ENCODE peak calls at places on chromosomes 6 and 20, in ten cellular contexts. W is body of pancreas, B is brain microvascular endothelial cell, P is PC-9, R is AG09309, C is pancreas, E is mucosa of descending colon, S is K562, V is gastrocnemius medialis, U is fibroblast of lung. O is an unnamed sample.

GRCh38 chr20:23515250-23515939 is 24.5 kb downstream of the CST8 start:
- DNase-seq in W (no peak), B (no peak), P (peak; percentile 70), R (peak; percentile 5), C (no peak), E (no peak), S (no peak), V (no peak), U (no peak), O (peak; percentile 29)

GRCh38 chr20:5844063-5844681 is 94.0 kb downstream of the SHLD1 start:
- DNase-seq in W (no peak), B (peak; percentile 39), P (peak; percentile 83), R (no peak), C (no peak), E (no peak), S (no peak), V (no peak), U (peak; percentile 33), O (no peak)

GRCh38 chr6:61711849-61712248 is 574.2 kb downstream of the KHDRBS2 start:
- DNase-seq in W (no peak), B (no peak), P (no peak), R (no peak), C (no peak), E (no peak), S (no peak), V (no peak), U (no peak), O (no peak)

GRCh38 chr6:113047148-113047547 is 700.0 kb downstream of the RFPL4B start:
- DNase-seq in W (no peak), B (no peak), P (no peak), R (peak; percentile 53), C (no peak), E (no peak), S (no peak), V (no peak), U (peak; percentile 72), O (no peak)

GRCh38 chr6:140811642-140812041 is 1321.1 kb upstream of the GJE1 start:
- DNase-seq in W (no peak), B (no peak), P (no peak), R (no peak), C (no peak), E (no peak), S (no peak), V (no peak), U (no peak), O (no peak)

GRCh38 chr20:5270608-5271007 is 46.1 kb downstream of the PROKR2 start:
- DNase-seq in W (no peak), B (no peak), P (no peak), R (no peak), C (no peak), E (no peak), S (no peak), V (no peak), U (no peak), O (no peak)

GRCh38 chr20:62236997-62237771 is 1.1 kb upstream of the OSBPL2 start:
- DNase-seq in W (no peak), B (no peak), P (no peak), R (no peak), C (no peak), E (no peak), S (no peak), V (no peak), U (no peak), O (no peak)

GRCh38 chr20:50478162-50479036 is 31.8 kb upstream of the PTPN1 start:
- DNase-seq in W (peak; percentile 62), B (peak; percentile 45), P (no peak), R (no peak), C (peak; percentile 71), E (peak; percentile 81), S (peak; percentile 78), V (peak; percentile 56), U (peak; percentile 40), O (no peak)

GRCh38 chr6:34046617-34047016 is 99.3 kb downstream of the GRM4 start:
- DNase-seq in W (no peak), B (no peak), P (no peak), R (no peak), C (no peak), E (no peak), S (no peak), V (no peak), U (no peak), O (no peak)

GRCh38 chr6:34045698-34046097 is 100.2 kb downstream of the GRM4 start:
- DNase-seq in W (no peak), B (no peak), P (no peak), R (no peak), C (no peak), E (no peak), S (no peak), V (no peak), U (no peak), O (no peak)

GRCh38 chr6:34047913-34048867 is 97.7 kb downstream of the GRM4 start:
- DNase-seq in W (no peak), B (no peak), P (no peak), R (no peak), C (no peak), E (no peak), S (no peak), V (no peak), U (no peak), O (no peak)

GRCh38 chr6:34043371-34043770 is 102.5 kb downstream of the GRM4 start:
- DNase-seq in W (no peak), B (no peak), P (no peak), R (no peak), C (no peak), E (no peak), S (no peak), V (no peak), U (no peak), O (no peak)

DNA sequence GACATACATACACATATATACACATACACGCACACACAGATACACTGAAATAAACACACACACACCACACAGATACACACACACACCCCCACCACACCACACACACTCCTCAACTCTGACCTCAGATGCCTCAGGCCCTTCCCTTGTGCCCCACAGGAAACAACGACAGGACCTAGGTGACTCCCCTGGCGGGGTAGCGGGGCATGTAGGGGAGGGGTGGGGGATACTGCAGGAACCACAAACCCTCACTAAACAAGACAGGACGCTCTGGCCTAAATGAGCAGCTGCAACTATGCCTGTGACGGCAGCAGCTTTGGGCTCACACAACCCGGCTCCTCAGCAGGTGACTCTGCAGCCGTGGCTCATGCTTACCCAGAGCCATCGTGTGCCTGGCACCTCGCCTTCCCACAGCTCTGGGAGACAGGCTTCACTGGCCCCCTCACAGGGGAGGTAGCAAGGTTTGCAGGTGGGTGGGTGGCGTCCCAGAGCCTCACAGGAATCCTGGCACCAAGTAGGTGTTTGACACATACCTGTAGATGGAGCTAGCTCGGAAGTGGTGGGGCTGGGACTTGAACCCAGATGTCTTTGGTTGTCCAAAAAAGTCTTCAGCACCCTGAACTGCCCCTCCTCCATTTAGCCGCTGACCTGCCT is 100.8 kb downstream of the GRM4 start:
- DNase-seq in W (no peak), B (no peak), P (no peak), R (no peak), C (no peak), E (no peak), S (no peak), V (no peak), U (no peak), O (no peak)
- H3K4me3 ChIP-seq in W (no peak overlapping the region), B (no peak overlapping the region), P (no peak overlapping the region), R (no peak overlapping the region), C (no peak overlapping the region), E (no peak overlapping the region), S (no peak overlapping the region), V (no peak overlapping the region), U (no peak overlapping the region), O (no peak overlapping the region)

GRCh38 chr20:38473353-38473795 is 731 bp downstream of the RALGAPB start:
- DNase-seq in W (no peak), B (no peak), P (no peak), R (no peak), C (no peak), E (peak; percentile 56), S (no peak), V (no peak), U (peak; percentile 15), O (no peak)

GRCh38 chr20:38471987-38472512 is 593 bp upstream of the RALGAPB start:
- DNase-seq in W (no peak), B (no peak), P (no peak), R (no peak), C (no peak), E (no peak), S (no peak), V (no peak), U (no peak), O (no peak)

GRCh38 chr20:38477747-38478146 is 5.1 kb downstream of the RALGAPB start:
- DNase-seq in W (no peak), B (no peak), P (no peak), R (no peak), C (no peak), E (no peak), S (no peak), V (no peak), U (no peak), O (no peak)

GRCh38 chr20:38471245-38471644 is 1.4 kb upstream of the RALGAPB start:
- DNase-seq in W (no peak), B (no peak), P (no peak), R (no peak), C (no peak), E (no peak), S (no peak), V (no peak), U (no peak), O (no peak)

DNA sequence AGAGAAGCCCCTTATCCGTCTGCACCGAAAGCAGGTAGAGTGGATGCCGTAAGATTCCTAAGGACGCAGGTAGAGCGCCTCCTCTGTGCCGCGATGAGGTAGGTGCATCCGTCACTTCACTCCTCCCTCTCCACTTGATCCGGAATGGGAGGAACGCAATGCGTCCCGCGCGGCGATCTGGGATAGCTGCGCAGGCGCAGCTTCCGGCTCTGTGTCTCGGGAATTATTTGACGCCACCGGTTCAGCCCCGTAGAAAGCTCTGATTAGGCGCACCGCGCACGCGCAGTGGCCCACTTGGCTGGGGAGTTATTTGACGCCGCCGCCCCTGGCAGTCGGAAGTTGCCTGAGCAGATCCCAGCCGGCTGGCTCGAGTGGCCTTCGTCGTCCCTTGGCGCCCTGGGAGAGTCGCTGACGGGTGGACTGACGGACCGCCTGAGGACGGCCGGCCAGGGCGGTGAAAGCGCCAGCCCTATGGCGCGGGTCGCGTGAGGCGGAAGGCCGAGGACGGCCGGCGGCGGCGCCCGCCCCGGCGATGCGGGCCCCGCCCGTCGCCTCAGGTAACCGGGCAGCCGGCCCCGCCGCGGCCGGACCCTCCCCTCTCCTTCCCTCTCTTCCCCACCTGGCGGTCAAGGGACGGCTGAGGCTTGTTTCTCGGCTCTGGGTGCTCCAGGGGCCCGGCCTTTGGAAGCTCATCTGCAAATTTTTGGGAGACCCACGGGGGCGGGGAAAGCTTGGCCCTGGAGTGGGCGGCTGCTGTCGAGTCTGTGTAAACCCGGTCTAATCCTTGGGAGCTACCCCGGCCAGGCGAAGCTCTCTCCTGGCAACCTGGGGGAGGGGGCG is at the start of gene RALGAPB:
- DNase-seq in W (peak; percentile 100), B (peak; percentile 97), P (peak; percentile 98), R (peak; percentile 84), C (peak; percentile 100), E (peak; percentile 99), S (peak; percentile 97), V (peak; percentile 99), U (peak; percentile 97), O (peak; percentile 66)
- TF ChIP-seq CTCF in W (peak; percentile 39), B (peak; percentile 63), P (peak; percentile 78), R (peak; percentile 41), C (peak; percentile 23), E (peak; percentile 17), S (peak; percentile 73), V (peak; percentile 40), U (peak; percentile 26), O (peak; percentile 54)

GRCh38 chr6:161869491-161869890 is 595.6 kb upstream of the AGPAT4 start:
- DNase-seq in W (no peak), B (no peak), P (no peak), R (no peak), C (no peak), E (no peak), S (no peak), V (no peak), U (no peak), O (no peak)
- H3K4me3 ChIP-seq in W (no peak overlapping the region), B (no peak overlapping the region), P (no peak overlapping the region), R (no peak overlapping the region), C (no peak overlapping the region), E (no peak overlapping the region), S (no peak overlapping the region), V (no peak overlapping the region), U (no peak overlapping the region), O (no peak overlapping the region)

GRCh38 chr6:53412751-53413150 is 64.0 kb upstream of the ELOVL5 start:
- DNase-seq in W (no peak), B (no peak), P (no peak), R (no peak), C (no peak), E (no peak), S (no peak), V (no peak), U (peak; percentile 49), O (no peak)

GRCh38 chr6:53411451-53411850 is 62.7 kb upstream of the ELOVL5 start:
- DNase-seq in W (no peak), B (peak; percentile 26), P (no peak), R (peak; percentile 20), C (no peak), E (no peak), S (no peak), V (no peak), U (no peak), O (no peak)

GRCh38 chr6:53412316-53412715 is 63.6 kb upstream of the ELOVL5 start:
- DNase-seq in W (no peak), B (no peak), P (no peak), R (no peak), C (no peak), E (no peak), S (no peak), V (no peak), U (no peak), O (no peak)

GRCh38 chr6:53408826-53409225 is 60.1 kb upstream of the ELOVL5 start:
- DNase-seq in W (no peak), B (no peak), P (no peak), R (no peak), C (no peak), E (no peak), S (no peak), V (no peak), U (no peak), O (no peak)

DNA sequence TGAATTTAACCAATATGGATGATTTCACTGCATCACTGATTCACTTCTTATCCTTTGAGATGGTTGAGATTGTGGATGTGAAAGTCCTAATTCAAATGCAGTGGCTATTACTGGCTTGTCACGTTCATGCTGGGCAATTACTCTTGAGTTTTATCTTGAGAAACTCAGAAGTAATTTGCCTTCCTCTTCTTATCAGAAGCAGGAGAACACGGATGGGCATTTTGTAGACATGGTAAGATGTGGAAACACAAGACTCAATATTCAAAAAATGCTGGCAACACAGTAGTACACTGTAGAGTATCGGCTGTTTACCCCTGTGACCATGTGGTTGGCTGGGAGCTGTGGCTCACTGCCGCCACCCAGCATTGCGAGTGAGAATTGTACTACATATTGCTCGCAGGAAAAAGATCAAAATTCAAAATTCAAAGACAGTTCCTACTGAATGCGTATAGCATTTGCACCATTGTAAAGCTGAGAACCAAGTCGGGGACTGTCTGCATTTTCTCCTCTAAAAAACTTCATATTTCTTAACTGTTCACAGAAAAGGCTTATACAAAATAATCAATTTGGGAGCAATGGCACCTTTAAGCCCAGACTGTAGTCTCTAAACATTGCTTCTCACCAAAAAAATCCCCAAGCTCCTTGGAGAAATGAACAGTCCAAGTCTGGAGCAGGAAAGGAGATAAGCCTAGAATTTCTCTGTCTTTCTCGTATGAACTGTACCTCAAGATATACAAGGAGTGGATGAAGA is 61.9 kb upstream of the ELOVL5 start:
- DNase-seq in W (peak; percentile 17), B (peak; percentile 32), P (no peak), R (no peak), C (no peak), E (peak; percentile 66), S (peak; percentile 71), V (no peak), U (peak; percentile 54), O (no peak)
- TF ChIP-seq CTCF in W (peak; percentile 34), B (peak; percentile 79), P (peak; percentile 36), R (peak; percentile 66), C (no peak), E (peak; percentile 48), S (peak; percentile 84), V (peak; percentile 40), U (peak; percentile 62), O (peak; percentile 71)